ENCODE peak calls at places on chromosome 7, in ten cellular contexts. One of them, this sample, is unnamed.

GRCh38 chr7:1004018-1004880 is 21.3 kb downstream of the CYP2W1 start:
- DNase-seq in cerebellum: no peak
- DNase-seq in bronchial epithelial cell: no peak
- DNase-seq in MCF 10A: no peak
- DNase-seq in T-helper 1 cell: no peak
- DNase-seq in neuronal stem cell: no peak
- DNase-seq in right cardiac atrium: no peak
- DNase-seq in glutamatergic neuron: peak
- DNase-seq in activated T-helper 1 cell treated with Interleukin-2 at 50 U/mL for 16 hours: no peak
- DNase-seq in cardiac fibroblast: no peak
- DNase-seq in this sample: no peak

GRCh38 chr7:131076032-131076431 is 251.6 kb upstream of the MKLN1 start:
- DNase-seq in cerebellum: no peak
- DNase-seq in bronchial epithelial cell: peak
- DNase-seq in neuronal stem cell: no peak
- DNase-seq in right cardiac atrium: no peak
- DNase-seq in cardiac fibroblast: peak
- DNase-seq in glutamatergic neuron: no peak
- DNase-seq in activated T-helper 1 cell treated with Interleukin-2 at 50 U/mL for 16 hours: no peak
- DNase-seq in T-helper 1 cell: no peak
- DNase-seq in MCF 10A: peak
- DNase-seq in this sample: peak

GRCh38 chr7:47792521-47793121 is 155.6 kb downstream of the PKD1L1 start:
- DNase-seq in cerebellum: no peak
- DNase-seq in glutamatergic neuron: no peak
- DNase-seq in right cardiac atrium: no peak
- DNase-seq in neuronal stem cell: no peak
- DNase-seq in MCF 10A: peak
- DNase-seq in bronchial epithelial cell: peak
- DNase-seq in activated T-helper 1 cell treated with Interleukin-2 at 50 U/mL for 16 hours: no peak
- DNase-seq in T-helper 1 cell: no peak
- DNase-seq in cardiac fibroblast: peak
- DNase-seq in this sample: peak

GRCh38 chr7:1224093-1224702 is 8.5 kb upstream of the UNCX start:
- DNase-seq in right cardiac atrium: no peak
- DNase-seq in glutamatergic neuron: peak
- DNase-seq in T-helper 1 cell: no peak
- DNase-seq in cerebellum: peak
- DNase-seq in bronchial epithelial cell: no peak
- DNase-seq in cardiac fibroblast: no peak
- DNase-seq in activated T-helper 1 cell treated with Interleukin-2 at 50 U/mL for 16 hours: no peak
- DNase-seq in neuronal stem cell: peak
- DNase-seq in MCF 10A: no peak
- DNase-seq in this sample: no peak

GRCh38 chr7:127831312-127832212 is 179.6 kb downstream of the SND1 start:
- DNase-seq in right cardiac atrium: no peak
- DNase-seq in cardiac fibroblast: no peak
- DNase-seq in activated T-helper 1 cell treated with Interleukin-2 at 50 U/mL for 16 hours: no peak
- DNase-seq in neuronal stem cell: no peak
- DNase-seq in bronchial epithelial cell: no peak
- DNase-seq in glutamatergic neuron: no peak
- DNase-seq in T-helper 1 cell: no peak
- DNase-seq in MCF 10A: no peak
- DNase-seq in cerebellum: peak
- DNase-seq in this sample: no peak

GRCh38 chr7:140920745-140921144 is 4.0 kb downstream of the BRAF start:
- DNase-seq in activated T-helper 1 cell treated with Interleukin-2 at 50 U/mL for 16 hours: no peak
- DNase-seq in MCF 10A: no peak
- DNase-seq in glutamatergic neuron: no peak
- DNase-seq in bronchial epithelial cell: no peak
- DNase-seq in right cardiac atrium: no peak
- DNase-seq in T-helper 1 cell: no peak
- DNase-seq in cerebellum: no peak
- DNase-seq in cardiac fibroblast: no peak
- DNase-seq in neuronal stem cell: no peak
- DNase-seq in this sample: no peak

GRCh38 chr7:1460757-1461639 is 1.7 kb upstream of the MICALL2 start:
- DNase-seq in T-helper 1 cell: no peak
- DNase-seq in activated T-helper 1 cell treated with Interleukin-2 at 50 U/mL for 16 hours: no peak
- DNase-seq in glutamatergic neuron: no peak
- DNase-seq in neuronal stem cell: no peak
- DNase-seq in bronchial epithelial cell: no peak
- DNase-seq in cardiac fibroblast: peak
- DNase-seq in right cardiac atrium: peak
- DNase-seq in MCF 10A: no peak
- DNase-seq in cerebellum: no peak
- DNase-seq in this sample: peak

GRCh38 chr7:155399577-155399976 is 58.4 kb upstream of the EN2 start:
- DNase-seq in cardiac fibroblast: no peak
- DNase-seq in bronchial epithelial cell: no peak
- DNase-seq in right cardiac atrium: no peak
- DNase-seq in activated T-helper 1 cell treated with Interleukin-2 at 50 U/mL for 16 hours: no peak
- DNase-seq in T-helper 1 cell: no peak
- DNase-seq in glutamatergic neuron: no peak
- DNase-seq in neuronal stem cell: no peak
- DNase-seq in MCF 10A: no peak
- DNase-seq in cerebellum: no peak
- DNase-seq in this sample: no peak

GRCh38 chr7:75995996-75996395 is 1.6 kb upstream of the TMEM120A start:
- DNase-seq in right cardiac atrium: no peak
- DNase-seq in neuronal stem cell: no peak
- DNase-seq in T-helper 1 cell: no peak
- DNase-seq in MCF 10A: no peak
- DNase-seq in glutamatergic neuron: no peak
- DNase-seq in cerebellum: no peak
- DNase-seq in bronchial epithelial cell: no peak
- DNase-seq in activated T-helper 1 cell treated with Interleukin-2 at 50 U/mL for 16 hours: no peak
- DNase-seq in cardiac fibroblast: no peak
- DNase-seq in this sample: no peak

GRCh38 chr7:106865130-106866115 is at the start of gene PIK3CG:
- DNase-seq in cardiac fibroblast: no peak
- DNase-seq in activated T-helper 1 cell treated with Interleukin-2 at 50 U/mL for 16 hours: no peak
- DNase-seq in glutamatergic neuron: no peak
- DNase-seq in T-helper 1 cell: peak
- DNase-seq in MCF 10A: no peak
- DNase-seq in right cardiac atrium: no peak
- DNase-seq in neuronal stem cell: no peak
- DNase-seq in bronchial epithelial cell: no peak
- DNase-seq in cerebellum: no peak
- DNase-seq in this sample: peak

GRCh38 chr7:149048805-149049204 is 20.5 kb upstream of the PDIA4 start:
- DNase-seq in neuronal stem cell: no peak
- DNase-seq in cerebellum: no peak
- DNase-seq in MCF 10A: no peak
- DNase-seq in glutamatergic neuron: no peak
- DNase-seq in T-helper 1 cell: no peak
- DNase-seq in bronchial epithelial cell: no peak
- DNase-seq in activated T-helper 1 cell treated with Interleukin-2 at 50 U/mL for 16 hours: no peak
- DNase-seq in cardiac fibroblast: no peak
- DNase-seq in right cardiac atrium: no peak
- DNase-seq in this sample: no peak

GRCh38 chr7:140342732-140343514 is 55.4 kb downstream of the SLC37A3 start:
- DNase-seq in glutamatergic neuron: peak
- DNase-seq in cerebellum: peak
- DNase-seq in T-helper 1 cell: no peak
- DNase-seq in neuronal stem cell: no peak
- DNase-seq in activated T-helper 1 cell treated with Interleukin-2 at 50 U/mL for 16 hours: no peak
- DNase-seq in right cardiac atrium: peak
- DNase-seq in cardiac fibroblast: peak
- DNase-seq in bronchial epithelial cell: peak
- DNase-seq in MCF 10A: peak
- DNase-seq in this sample: no peak

GRCh38 chr7:65475734-65476319 is 102.2 kb downstream of the ZNF92 start:
- DNase-seq in T-helper 1 cell: peak
- DNase-seq in neuronal stem cell: no peak
- DNase-seq in glutamatergic neuron: no peak
- DNase-seq in cerebellum: no peak
- DNase-seq in right cardiac atrium: no peak
- DNase-seq in bronchial epithelial cell: peak
- DNase-seq in cardiac fibroblast: peak
- DNase-seq in activated T-helper 1 cell treated with Interleukin-2 at 50 U/mL for 16 hours: peak
- DNase-seq in MCF 10A: no peak
- DNase-seq in this sample: peak

GRCh38 chr7:77254915-77255314 is 55.3 kb upstream of the FGL2 start:
- DNase-seq in MCF 10A: no peak
- DNase-seq in right cardiac atrium: no peak
- DNase-seq in activated T-helper 1 cell treated with Interleukin-2 at 50 U/mL for 16 hours: no peak
- DNase-seq in cardiac fibroblast: no peak
- DNase-seq in glutamatergic neuron: no peak
- DNase-seq in T-helper 1 cell: no peak
- DNase-seq in neuronal stem cell: no peak
- DNase-seq in bronchial epithelial cell: no peak
- DNase-seq in cerebellum: no peak
- DNase-seq in this sample: no peak

GRCh38 chr7:109639561-109639960 is 1069.9 kb downstream of the DNAJB9 start:
- DNase-seq in bronchial epithelial cell: no peak
- DNase-seq in cerebellum: no peak
- DNase-seq in right cardiac atrium: no peak
- DNase-seq in glutamatergic neuron: no peak
- DNase-seq in cardiac fibroblast: no peak
- DNase-seq in T-helper 1 cell: no peak
- DNase-seq in MCF 10A: no peak
- DNase-seq in neuronal stem cell: no peak
- DNase-seq in activated T-helper 1 cell treated with Interleukin-2 at 50 U/mL for 16 hours: no peak
- DNase-seq in this sample: no peak

GRCh38 chr7:156224441-156225225 is 412.4 kb upstream of the SHH start:
- DNase-seq in bronchial epithelial cell: no peak
- DNase-seq in right cardiac atrium: no peak
- DNase-seq in cerebellum: no peak
- DNase-seq in activated T-helper 1 cell treated with Interleukin-2 at 50 U/mL for 16 hours: no peak
- DNase-seq in cardiac fibroblast: no peak
- DNase-seq in glutamatergic neuron: no peak
- DNase-seq in MCF 10A: no peak
- DNase-seq in T-helper 1 cell: no peak
- DNase-seq in neuronal stem cell: no peak
- DNase-seq in this sample: no peak

GRCh38 chr7:81822811-81823210 is 53.0 kb upstream of the HGF start:
- DNase-seq in bronchial epithelial cell: no peak
- DNase-seq in T-helper 1 cell: no peak
- DNase-seq in cerebellum: no peak
- DNase-seq in activated T-helper 1 cell treated with Interleukin-2 at 50 U/mL for 16 hours: no peak
- DNase-seq in neuronal stem cell: no peak
- DNase-seq in MCF 10A: no peak
- DNase-seq in glutamatergic neuron: no peak
- DNase-seq in cardiac fibroblast: no peak
- DNase-seq in right cardiac atrium: no peak
- DNase-seq in this sample: no peak

GRCh38 chr7:25575634-25576033 is 347.3 kb upstream of the NPVF start:
- DNase-seq in glutamatergic neuron: no peak
- DNase-seq in activated T-helper 1 cell treated with Interleukin-2 at 50 U/mL for 16 hours: no peak
- DNase-seq in MCF 10A: no peak
- DNase-seq in right cardiac atrium: no peak
- DNase-seq in neuronal stem cell: no peak
- DNase-seq in T-helper 1 cell: no peak
- DNase-seq in cerebellum: no peak
- DNase-seq in bronchial epithelial cell: no peak
- DNase-seq in cardiac fibroblast: no peak
- DNase-seq in this sample: no peak

GRCh38 chr7:33901199-33901598 is 4.1 kb upstream of the BMPER start:
- DNase-seq in glutamatergic neuron: no peak
- DNase-seq in right cardiac atrium: no peak
- DNase-seq in cerebellum: no peak
- DNase-seq in cardiac fibroblast: peak
- DNase-seq in neuronal stem cell: no peak
- DNase-seq in bronchial epithelial cell: peak
- DNase-seq in MCF 10A: no peak
- DNase-seq in T-helper 1 cell: no peak
- DNase-seq in activated T-helper 1 cell treated with Interleukin-2 at 50 U/mL for 16 hours: no peak
- DNase-seq in this sample: no peak

GRCh38 chr7:128000854-128001265 is 30.4 kb downstream of the LRRC4 start:
- DNase-seq in neuronal stem cell: no peak
- DNase-seq in bronchial epithelial cell: no peak
- DNase-seq in cerebellum: no peak
- DNase-seq in T-helper 1 cell: no peak
- DNase-seq in cardiac fibroblast: no peak
- DNase-seq in right cardiac atrium: no peak
- DNase-seq in glutamatergic neuron: no peak
- DNase-seq in MCF 10A: no peak
- DNase-seq in activated T-helper 1 cell treated with Interleukin-2 at 50 U/mL for 16 hours: no peak
- DNase-seq in this sample: no peak

GRCh38 chr7:30996261-30996660 is 32.5 kb downstream of the GHRHR start:
- DNase-seq in bronchial epithelial cell: no peak
- DNase-seq in MCF 10A: no peak
- DNase-seq in T-helper 1 cell: no peak
- DNase-seq in right cardiac atrium: peak
- DNase-seq in activated T-helper 1 cell treated with Interleukin-2 at 50 U/mL for 16 hours: no peak
- DNase-seq in cerebellum: no peak
- DNase-seq in glutamatergic neuron: no peak
- DNase-seq in neuronal stem cell: no peak
- DNase-seq in cardiac fibroblast: no peak
- DNase-seq in this sample: no peak

GRCh38 chr7:82397846-82398245 is 45.7 kb downstream of the CACNA2D1 start:
- DNase-seq in bronchial epithelial cell: no peak
- DNase-seq in cerebellum: no peak
- DNase-seq in T-helper 1 cell: no peak
- DNase-seq in activated T-helper 1 cell treated with Interleukin-2 at 50 U/mL for 16 hours: no peak
- DNase-seq in glutamatergic neuron: no peak
- DNase-seq in right cardiac atrium: no peak
- DNase-seq in cardiac fibroblast: no peak
- DNase-seq in MCF 10A: no peak
- DNase-seq in neuronal stem cell: no peak
- DNase-seq in this sample: no peak

GRCh38 chr7:43721193-43721806 is 8.0 kb downstream of the COA1 start:
- DNase-seq in T-helper 1 cell: peak
- DNase-seq in neuronal stem cell: peak
- DNase-seq in glutamatergic neuron: no peak
- DNase-seq in right cardiac atrium: no peak
- DNase-seq in MCF 10A: peak
- DNase-seq in cardiac fibroblast: peak
- DNase-seq in activated T-helper 1 cell treated with Interleukin-2 at 50 U/mL for 16 hours: no peak
- DNase-seq in cerebellum: peak
- DNase-seq in bronchial epithelial cell: peak
- DNase-seq in this sample: peak

GRCh38 chr7:29989257-29989995 is at the start of gene SCRN1:
- DNase-seq in right cardiac atrium: peak
- DNase-seq in T-helper 1 cell: no peak
- DNase-seq in bronchial epithelial cell: no peak
- DNase-seq in neuronal stem cell: peak
- DNase-seq in activated T-helper 1 cell treated with Interleukin-2 at 50 U/mL for 16 hours: peak
- DNase-seq in cardiac fibroblast: peak
- DNase-seq in glutamatergic neuron: peak
- DNase-seq in cerebellum: peak
- DNase-seq in MCF 10A: peak
- DNase-seq in this sample: peak

GRCh38 chr7:140656548-140657515 is 15.9 kb upstream of the ADCK2 start:
- DNase-seq in cerebellum: no peak
- DNase-seq in right cardiac atrium: peak
- DNase-seq in cardiac fibroblast: peak
- DNase-seq in bronchial epithelial cell: peak
- DNase-seq in neuronal stem cell: no peak
- DNase-seq in activated T-helper 1 cell treated with Interleukin-2 at 50 U/mL for 16 hours: no peak
- DNase-seq in T-helper 1 cell: peak
- DNase-seq in MCF 10A: peak
- DNase-seq in glutamatergic neuron: no peak
- DNase-seq in this sample: peak

This sample was measured in HT1080.